ENCODE peak calls at places on chromosomes 7 and 10, in four cellular contexts. One of them, this sample, is unnamed.
A peak's percentile ranks its signal among the peaks of the same experiment; 100 is the strongest.

GRCh38 chr7:149871576-149871975 is 2.2 kb upstream of the ATP6V0E2 start:
- DNase-seq in H1: no peak
- DNase-seq in GM12878: no peak
- DNase-seq in HepG2: no peak
- DNase-seq in this sample: no peak

GRCh38 chr7:108091461-108091831 is 38.7 kb downstream of the LAMB4 start:
- DNase-seq in H1: no peak
- DNase-seq in GM12878: no peak
- DNase-seq in HepG2: peak; percentile 65
- DNase-seq in this sample: no peak

GRCh38 chr7:70455925-70456324 is 676.0 kb upstream of the GALNT17 start:
- DNase-seq in H1: no peak
- DNase-seq in GM12878: no peak
- DNase-seq in HepG2: no peak
- DNase-seq in this sample: no peak

GRCh38 chr10:3192856-3193635 is 20.5 kb upstream of the PITRM1 start:
- DNase-seq in H1: peak; percentile 65
- DNase-seq in GM12878: no peak
- DNase-seq in HepG2: peak; percentile 29
- DNase-seq in this sample: no peak

GRCh38 chr7:75966209-75966961 is 28.0 kb downstream of the TMEM120A start:
- DNase-seq in H1: no peak
- DNase-seq in GM12878: no peak
- DNase-seq in HepG2: no peak
- DNase-seq in this sample: no peak

GRCh38 chr10:113221756-113222168 is 271.7 kb downstream of the TCF7L2 start:
- DNase-seq in H1: peak; percentile 46
- DNase-seq in GM12878: no peak
- DNase-seq in HepG2: no peak
- DNase-seq in this sample: peak; percentile 20

GRCh38 chr7:45650404-45651055 is 76.4 kb downstream of the ADCY1 start:
- DNase-seq in H1: no peak
- DNase-seq in GM12878: no peak
- DNase-seq in HepG2: no peak
- DNase-seq in this sample: no peak

GRCh38 chr7:98772242-98772603 is 97.6 kb downstream of the TMEM130 start:
- DNase-seq in H1: no peak
- DNase-seq in GM12878: peak; percentile 71
- DNase-seq in HepG2: no peak
- DNase-seq in this sample: no peak

GRCh38 chr7:131105803-131106680 is 221.6 kb upstream of the MKLN1 start:
- DNase-seq in H1: peak; percentile 83
- DNase-seq in GM12878: no peak
- DNase-seq in HepG2: peak; percentile 59
- DNase-seq in this sample: no peak

GRCh38 chr7:82932516-82932915 is 230.2 kb downstream of the PCLO start:
- DNase-seq in H1: no peak
- DNase-seq in GM12878: no peak
- DNase-seq in HepG2: no peak
- DNase-seq in this sample: no peak

GRCh38 chr10:14487511-14487909 is 156.8 kb upstream of the FRMD4A start:
- DNase-seq in H1: peak; percentile 19
- DNase-seq in GM12878: no peak
- DNase-seq in HepG2: no peak
- DNase-seq in this sample: no peak

GRCh38 chr10:86365346-86366032 is 1.1 kb downstream of the GRID1 start:
- DNase-seq in H1: peak; percentile 58
- DNase-seq in GM12878: no peak
- DNase-seq in HepG2: no peak
- DNase-seq in this sample: no peak

GRCh38 chr10:3935141-3935540 is 150.1 kb upstream of the KLF6 start:
- DNase-seq in H1: no peak
- DNase-seq in GM12878: peak; percentile 92
- DNase-seq in HepG2: no peak
- DNase-seq in this sample: no peak

GRCh38 chr7:126689037-126689436 is 563.7 kb downstream of the GRM8 start:
- DNase-seq in H1: no peak
- DNase-seq in GM12878: no peak
- DNase-seq in HepG2: no peak
- DNase-seq in this sample: no peak

GRCh38 chr7:30162622-30163124 is 27.9 kb downstream of the MTURN start:
- DNase-seq in H1: no peak
- DNase-seq in GM12878: no peak
- DNase-seq in HepG2: peak; percentile 84
- DNase-seq in this sample: no peak

GRCh38 chr7:36749282-36749960 is 25.1 kb upstream of the AOAH start:
- DNase-seq in H1: no peak
- DNase-seq in GM12878: no peak
- DNase-seq in HepG2: no peak
- DNase-seq in this sample: no peak

GRCh38 chr10:52703898-52704297 is 68.7 kb downstream of the MBL2 start:
- DNase-seq in H1: no peak
- DNase-seq in GM12878: no peak
- DNase-seq in HepG2: no peak
- DNase-seq in this sample: no peak

GRCh38 chr10:71218046-71218832 is 5.9 kb downstream of the UNC5B start:
- DNase-seq in H1: no peak
- DNase-seq in GM12878: no peak
- DNase-seq in HepG2: peak; percentile 20
- DNase-seq in this sample: no peak

GRCh38 chr10:78672898-78673297 is 395.9 kb upstream of the ZMIZ1 start:
- DNase-seq in H1: no peak
- DNase-seq in GM12878: no peak
- DNase-seq in HepG2: no peak
- DNase-seq in this sample: no peak
- TF ChIP-seq SUZ12 in H1: no peak
- TF ChIP-seq SUZ12 in GM12878: no peak
- TF ChIP-seq SUZ12 in HepG2: no peak
- TF ChIP-seq SUZ12 in this sample: no peak

DNA sequence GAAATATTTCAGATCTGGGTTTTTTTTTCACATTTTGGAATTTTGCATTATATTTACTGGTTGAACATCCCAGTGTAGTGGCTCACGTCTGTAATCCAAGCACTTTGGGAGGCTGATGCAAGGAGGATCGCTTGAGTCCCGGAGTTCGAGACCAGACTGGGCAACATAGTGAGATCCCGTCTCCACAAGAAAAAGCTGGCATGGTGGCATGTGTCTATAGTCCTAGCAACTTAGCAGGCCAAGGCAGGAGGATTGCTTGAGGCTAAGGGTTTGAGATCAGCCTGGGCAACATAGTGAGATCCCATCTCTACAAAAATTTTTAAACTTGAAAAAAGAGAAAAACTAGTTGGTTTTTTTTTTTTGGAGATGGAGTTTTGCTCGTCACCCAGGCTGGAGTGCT is 6.0 kb downstream of the RFC2 start:
- DNase-seq in H1: no peak
- DNase-seq in GM12878: no peak
- DNase-seq in HepG2: no peak
- DNase-seq in this sample: no peak
- H3K36me3 ChIP-seq in H1: peaks cover 38% of the 10 kb centered on the region
- H3K36me3 ChIP-seq in GM12878: peaks cover 12% of the 10 kb centered on the region
- H3K36me3 ChIP-seq in HepG2: peaks cover 46% of the 10 kb centered on the region
- H3K36me3 ChIP-seq in this sample: peaks cover 73% of the 10 kb centered on the region

DNA sequence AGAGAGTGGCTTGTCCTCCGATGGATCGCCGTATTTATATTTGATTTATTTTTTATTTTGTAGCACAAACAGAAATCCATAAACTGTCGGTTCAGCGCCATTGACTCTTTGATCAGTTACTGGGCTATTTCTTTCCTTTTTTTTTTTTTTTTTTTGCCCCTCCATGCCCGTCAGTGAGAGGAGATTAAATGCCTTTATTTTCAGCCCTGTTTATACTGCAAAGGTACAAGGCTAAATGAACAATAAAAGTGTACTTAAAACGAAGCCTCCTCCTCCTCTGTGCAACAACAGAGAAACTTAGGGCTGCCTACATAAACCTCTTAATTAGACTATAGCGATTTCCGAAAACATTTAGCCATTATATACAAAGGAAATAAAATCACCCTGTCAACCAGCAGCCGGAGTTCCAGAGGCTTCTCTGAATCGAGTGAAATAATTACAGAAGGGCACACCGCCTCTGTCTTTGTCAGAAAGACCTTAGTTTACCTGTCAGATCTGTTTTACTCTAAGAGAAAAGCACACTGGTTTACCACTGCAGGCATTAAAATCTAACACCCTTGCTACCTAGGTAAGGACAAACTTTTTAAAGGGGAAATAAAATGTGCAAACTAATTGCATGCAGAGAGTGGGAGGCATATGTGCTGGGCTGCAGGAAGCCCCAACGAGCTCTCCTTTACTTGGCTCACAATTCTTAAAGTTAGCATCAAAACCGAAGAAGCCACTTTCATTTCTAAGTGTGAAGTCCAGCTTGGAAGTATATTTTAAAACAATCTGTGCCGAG is 3.4 kb downstream of the EBF3 start:
- DNase-seq in H1: no peak
- DNase-seq in GM12878: no peak
- DNase-seq in HepG2: no peak
- DNase-seq in this sample: no peak
- H3K4me1 ChIP-seq in H1: peaks cover 18% of the 10 kb centered on the region
- H3K4me1 ChIP-seq in GM12878: no peaks in the 10 kb centered on the region
- H3K4me1 ChIP-seq in HepG2: peaks cover 10% of the 10 kb centered on the region
- H3K4me1 ChIP-seq in this sample: no peaks in the 10 kb centered on the region

GRCh38 chr10:115996031-115996430 is 277.0 kb downstream of the GFRA1 start:
- DNase-seq in H1: no peak
- DNase-seq in GM12878: no peak
- DNase-seq in HepG2: no peak
- DNase-seq in this sample: peak; percentile 59
- TF ChIP-seq SUZ12 in H1: no peak
- TF ChIP-seq SUZ12 in GM12878: no peak
- TF ChIP-seq SUZ12 in HepG2: no peak
- TF ChIP-seq SUZ12 in this sample: no peak

GRCh38 chr10:5456563-5456962 is 42.8 kb downstream of the CALML5 start:
- DNase-seq in H1: no peak
- DNase-seq in GM12878: no peak
- DNase-seq in HepG2: no peak
- DNase-seq in this sample: no peak
- H3K36me3 ChIP-seq in H1: peaks cover 61% of the 10 kb centered on the region
- H3K36me3 ChIP-seq in GM12878: peaks cover 5% of the 10 kb centered on the region
- H3K36me3 ChIP-seq in HepG2: peaks cover 75% of the 10 kb centered on the region
- H3K36me3 ChIP-seq in this sample: peaks cover 87% of the 10 kb centered on the region

GRCh38 chr7:2143450-2143849 is 89.3 kb downstream of the MAD1L1 start:
- DNase-seq in H1: no peak
- DNase-seq in GM12878: no peak
- DNase-seq in HepG2: no peak
- DNase-seq in this sample: no peak

GRCh38 chr7:2146676-2147472 is 85.9 kb downstream of the MAD1L1 start:
- DNase-seq in H1: no peak
- DNase-seq in GM12878: no peak
- DNase-seq in HepG2: no peak
- DNase-seq in this sample: no peak

GRCh38 chr7:2145835-2146580 is 86.7 kb downstream of the MAD1L1 start:
- DNase-seq in H1: no peak
- DNase-seq in GM12878: no peak
- DNase-seq in HepG2: no peak
- DNase-seq in this sample: no peak

GRCh38 chr7:2143981-2144595 is 88.7 kb downstream of the MAD1L1 start:
- DNase-seq in H1: no peak
- DNase-seq in GM12878: no peak
- DNase-seq in HepG2: no peak
- DNase-seq in this sample: no peak

GRCh38 chr7:2144926-2145325 is 87.8 kb downstream of the MAD1L1 start:
- DNase-seq in H1: no peak
- DNase-seq in GM12878: no peak
- DNase-seq in HepG2: no peak
- DNase-seq in this sample: no peak
- H3K4me1 ChIP-seq in H1: peaks cover 4% of the 10 kb centered on the region
- H3K4me1 ChIP-seq in GM12878: no peaks in the 10 kb centered on the region
- H3K4me1 ChIP-seq in HepG2: peaks cover 15% of the 10 kb centered on the region
- H3K4me1 ChIP-seq in this sample: peaks cover 4% of the 10 kb centered on the region

GRCh38 chr10:133377818-133378250 is 1.2 kb upstream of the PAOX start:
- DNase-seq in H1: no peak
- DNase-seq in GM12878: no peak
- DNase-seq in HepG2: no peak
- DNase-seq in this sample: no peak
- TF ChIP-seq SUZ12 in H1: no peak
- TF ChIP-seq SUZ12 in GM12878: no peak
- TF ChIP-seq SUZ12 in HepG2: no peak
- TF ChIP-seq SUZ12 in this sample: no peak